ENCODE peak calls at places on chromosomes 1 and 21, in nine cellular contexts. J is brain microvascular endothelial cell, Y is OCI-LY7, L is astrocyte of the spinal cord, B is ovary, U is pancreas, I is progenitor cell of endocrine pancreas, C is glutamatergic neuron, F is heart left ventricle. Z is an unnamed sample.

GRCh38 chr1:22789356-22789994 is 78.8 kb downstream of the EPHB2 start:
- DNase-seq in J (no peak), Y (no peak), L (peak), B (no peak), U (no peak), I (no peak), C (no peak), F (no peak), Z (no peak)

GRCh38 chr1:67532452-67533216 is 102.4 kb upstream of the SERBP1 start:
- DNase-seq in J (peak), Y (peak), L (peak), B (peak), U (peak), I (no peak), C (peak), F (peak), Z (peak)

GRCh38 chr1:147549526-147549925 is 8.2 kb downstream of the BCL9 start:
- DNase-seq in J (no peak), Y (no peak), L (no peak), B (no peak), U (no peak), I (no peak), C (no peak), F (no peak), Z (no peak)

GRCh38 chr1:32801096-32801713 is 16.0 kb downstream of the YARS1 start:
- DNase-seq in J (peak), Y (no peak), L (peak), B (no peak), U (no peak), I (no peak), C (no peak), F (no peak), Z (no peak)

GRCh38 chr1:197130677-197131304 is 15.7 kb downstream of the ASPM start:
- DNase-seq in J (peak), Y (no peak), L (peak), B (no peak), U (no peak), I (no peak), C (no peak), F (no peak), Z (no peak)

GRCh38 chr1:56915960-56916359 is 49.9 kb downstream of the C8B start:
- DNase-seq in J (no peak), Y (no peak), L (no peak), B (no peak), U (peak), I (no peak), C (no peak), F (no peak), Z (no peak)

GRCh38 chr1:20280906-20281305 is 9.8 kb upstream of the VWA5B1 start:
- DNase-seq in J (no peak), Y (no peak), L (no peak), B (no peak), U (no peak), I (no peak), C (no peak), F (no peak), Z (no peak)

GRCh38 chr21:34885125-34885524 is 164.0 kb downstream of the RUNX1 start:
- DNase-seq in J (no peak), Y (no peak), L (peak), B (no peak), U (no peak), I (no peak), C (no peak), F (no peak), Z (no peak)

GRCh38 chr1:32894019-32894600 is 7.1 kb downstream of the TMEM54 start:
- DNase-seq in J (no peak), Y (no peak), L (no peak), B (no peak), U (no peak), I (no peak), C (no peak), F (no peak), Z (no peak)

GRCh38 chr21:34691396-34692032 is 22.7 kb downstream of the CLIC6 start:
- DNase-seq in J (no peak), Y (no peak), L (no peak), B (no peak), U (no peak), I (no peak), C (no peak), F (no peak), Z (no peak)

DNA sequence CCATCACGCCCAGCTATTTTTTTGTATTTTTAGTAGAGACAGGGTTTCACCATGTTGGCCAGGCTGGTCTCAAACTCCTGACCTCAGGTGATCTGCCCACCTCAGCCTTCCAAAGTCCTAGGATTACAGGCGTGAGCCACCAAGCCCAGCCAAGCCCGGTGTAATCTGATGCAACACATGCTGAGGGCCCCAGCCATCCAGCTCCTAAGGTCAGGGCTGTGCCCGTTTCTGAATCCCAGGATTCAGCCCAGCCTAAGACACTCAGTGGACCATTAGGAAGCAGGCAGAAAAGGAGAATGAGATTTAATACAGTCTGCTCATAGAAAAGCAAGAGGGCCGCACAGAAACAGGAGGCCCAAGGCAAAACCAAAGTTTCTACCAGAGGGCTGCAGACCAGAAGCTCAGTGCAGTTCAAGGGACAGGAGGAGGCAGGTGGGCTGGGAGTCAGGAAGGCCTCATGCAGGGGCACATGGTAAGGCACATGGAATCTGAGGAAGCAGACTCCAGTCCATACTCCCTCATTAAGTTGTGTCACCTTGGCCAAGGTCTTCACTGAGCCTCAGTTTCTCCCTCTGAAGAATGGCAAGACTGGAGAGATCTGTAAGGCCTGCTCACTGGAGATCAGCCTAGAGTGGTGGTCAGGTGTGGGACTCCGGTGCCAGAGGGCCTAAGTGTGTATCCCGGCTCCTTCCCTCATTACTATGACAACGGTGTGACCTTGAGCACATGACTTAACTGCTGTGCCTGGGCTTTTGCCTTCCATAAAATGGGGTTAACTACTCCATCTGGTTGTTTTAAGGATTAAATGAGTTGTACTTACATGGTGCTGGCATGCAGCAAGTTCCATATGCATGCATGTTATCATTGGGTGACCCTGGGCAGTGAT is 2.4 kb upstream of the ADAM15 start:
- DNase-seq in J (no peak), Y (no peak), L (no peak), B (no peak), U (no peak), I (no peak), C (no peak), F (no peak), Z (no peak)
- TF ChIP-seq CTCF in J (no peak), Y (no peak), L (no peak), B (no peak), U (no peak), I (no peak), C (no peak), F (no peak), Z (no peak)

DNA sequence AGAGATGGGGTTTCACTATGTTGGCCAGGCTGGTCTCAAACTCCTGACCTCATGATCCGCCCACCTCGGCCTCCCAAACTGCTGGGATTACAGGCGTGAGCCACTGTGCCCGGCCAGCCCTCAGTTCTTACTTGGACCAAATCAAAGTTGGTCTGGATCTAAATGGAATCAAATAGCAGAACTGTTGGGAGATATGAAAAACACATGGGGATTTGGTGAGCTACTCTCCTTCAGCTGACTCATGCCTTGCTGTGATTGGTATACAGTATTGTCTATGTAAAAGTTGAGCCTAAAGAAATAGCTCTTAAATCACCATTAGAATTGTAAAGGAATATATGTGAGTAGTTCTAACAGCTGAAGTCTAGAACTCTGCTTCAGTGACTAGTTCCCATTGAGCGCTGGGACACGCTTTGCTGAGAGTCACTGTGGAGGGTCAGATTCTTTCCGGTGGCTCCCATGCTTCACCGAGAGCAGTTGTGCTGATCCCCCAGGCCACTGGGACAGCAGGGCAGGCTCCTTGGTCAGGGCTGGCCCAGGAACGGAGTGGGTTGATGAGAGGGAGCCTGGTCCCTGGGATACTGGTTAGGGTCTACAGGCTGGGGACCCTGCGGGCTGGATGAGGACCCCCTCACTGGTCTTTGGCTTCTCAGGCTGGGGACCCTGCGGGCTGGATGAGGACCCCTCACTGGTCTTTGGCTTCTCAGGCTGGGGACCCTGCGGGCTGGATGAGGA is 14.0 kb downstream of the PKNOX1 start:
- DNase-seq in J (no peak), Y (no peak), L (peak), B (no peak), U (no peak), I (no peak), C (no peak), F (no peak), Z (no peak)
- TF ChIP-seq CTCF in J (no peak), Y (no peak), L (no peak), B (no peak), U (no peak), I (no peak), C (no peak), F (no peak), Z (no peak)

GRCh38 chr1:50620680-50621329 is 197.6 kb upstream of the DMRTA2 start:
- DNase-seq in J (no peak), Y (peak), L (peak), B (no peak), U (peak), I (no peak), C (no peak), F (no peak), Z (no peak)
- TF ChIP-seq CTCF in J (peak), Y (peak), L (peak), B (no peak), U (no peak), I (peak), C (peak), F (no peak), Z (no peak)

GRCh38 chr1:183019860-183020259 is 3.4 kb upstream of the LAMC1 start:
- DNase-seq in J (no peak), Y (no peak), L (peak), B (no peak), U (peak), I (no peak), C (no peak), F (no peak), Z (no peak)
- TF ChIP-seq CTCF in J (peak), Y (no peak), L (peak), B (no peak), U (no peak), I (no peak), C (no peak), F (no peak), Z (no peak)

GRCh38 chr1:199044191-199044590 is 405.4 kb downstream of the PTPRC start:
- DNase-seq in J (no peak), Y (no peak), L (no peak), B (no peak), U (no peak), I (no peak), C (no peak), F (no peak), Z (no peak)

GRCh38 chr1:199042193-199042592 is 403.4 kb downstream of the PTPRC start:
- DNase-seq in J (no peak), Y (no peak), L (no peak), B (no peak), U (no peak), I (no peak), C (no peak), F (no peak), Z (no peak)

GRCh38 chr1:199041173-199041914 is 402.5 kb downstream of the PTPRC start:
- DNase-seq in J (no peak), Y (peak), L (peak), B (no peak), U (no peak), I (no peak), C (no peak), F (no peak), Z (peak)

GRCh38 chr1:199046618-199047017 is 407.8 kb downstream of the PTPRC start:
- DNase-seq in J (no peak), Y (peak), L (no peak), B (no peak), U (no peak), I (no peak), C (no peak), F (no peak), Z (no peak)
- TF ChIP-seq CTCF in J (peak), Y (peak), L (peak), B (no peak), U (no peak), I (no peak), C (no peak), F (no peak), Z (no peak)

GRCh38 chr1:235012436-235013210 is 116.0 kb downstream of the TOMM20 start:
- DNase-seq in J (no peak), Y (no peak), L (peak), B (no peak), U (no peak), I (no peak), C (no peak), F (no peak), Z (no peak)
- TF ChIP-seq CTCF in J (no peak), Y (no peak), L (no peak), B (no peak), U (no peak), I (no peak), C (no peak), F (no peak), Z (no peak)

GRCh38 chr1:47758341-47759237 is 238.6 kb downstream of the TRABD2B start:
- DNase-seq in J (peak), Y (no peak), L (peak), B (no peak), U (no peak), I (no peak), C (no peak), F (peak), Z (no peak)
- TF ChIP-seq CTCF in J (no peak), Y (no peak), L (no peak), B (no peak), U (no peak), I (no peak), C (no peak), F (no peak), Z (no peak)

GRCh38 chr1:3247521-3248031 is 178.6 kb downstream of the PRDM16 start:
- DNase-seq in J (no peak), Y (no peak), L (no peak), B (no peak), U (no peak), I (no peak), C (peak), F (no peak), Z (no peak)

GRCh38 chr1:3249236-3249845 is 180.3 kb downstream of the PRDM16 start:
- DNase-seq in J (no peak), Y (no peak), L (no peak), B (no peak), U (no peak), I (no peak), C (no peak), F (no peak), Z (no peak)

GRCh38 chr1:3249846-3250501 is 181.0 kb downstream of the PRDM16 start:
- DNase-seq in J (no peak), Y (no peak), L (peak), B (no peak), U (peak), I (peak), C (no peak), F (no peak), Z (no peak)

GRCh38 chr1:3250624-3251023 is 181.6 kb downstream of the PRDM16 start:
- DNase-seq in J (no peak), Y (no peak), L (no peak), B (no peak), U (no peak), I (no peak), C (no peak), F (no peak), Z (no peak)

GRCh38 chr1:3248416-3249141 is 179.6 kb downstream of the PRDM16 start:
- DNase-seq in J (no peak), Y (no peak), L (no peak), B (no peak), U (no peak), I (no peak), C (no peak), F (no peak), Z (no peak)
- TF ChIP-seq CTCF in J (no peak), Y (no peak), L (no peak), B (no peak), U (no peak), I (no peak), C (no peak), F (no peak), Z (no peak)

GRCh38 chr1:157490337-157491165 is 61.8 kb downstream of the FCRL5 start:
- DNase-seq in J (peak), Y (peak), L (peak), B (peak), U (peak), I (peak), C (peak), F (peak), Z (peak)
- TF ChIP-seq CTCF in J (peak), Y (peak), L (peak), B (no peak), U (peak), I (peak), C (peak), F (peak), Z (peak)

Z was measured in GM13976.